ENCODE peak calls at places on chromosomes 7 and 10, in eight cellular contexts. Z is central memory CD4-positive, alpha-beta T cell; P is ureter; L is nephron progenitor cell; M is WTC11; D is Right ventricle myocardium inferior; R is fibroblast of pulmonary artery; K is stimulated activated naive CD8-positive, alpha-beta T cell treated with anti-CD3 and anti-CD28 coated beads, Interleukin-15, Interleukin-2, amounts not matched to agents 100 U/mL and 50 U/mL, for 24 hours. W is an unnamed sample.

GRCh38 chr10:61284222-61284890 is 168.8 kb downstream of the TMEM26 start:
- DNase-seq in Z (peak; percentile 12), P (no peak), L (peak; percentile 15), M (no peak), D (no peak), R (peak; percentile 79), K (no peak), W (no peak)

GRCh38 chr7:6648815-6649104 is 11.6 kb downstream of the ZNF316 start:
- DNase-seq in Z (no peak), P (no peak), L (no peak), M (no peak), D (no peak), R (no peak), K (no peak), W (no peak)

GRCh38 chr7:29607889-29608288 is 44.3 kb downstream of the PRR15 start:
- DNase-seq in Z (no peak), P (no peak), L (no peak), M (no peak), D (no peak), R (peak; percentile 37), K (no peak), W (no peak)

GRCh38 chr7:27125986-27126394 is 4.6 kb downstream of the HOXA4 start:
- DNase-seq in Z (no peak), P (no peak), L (no peak), M (no peak), D (no peak), R (no peak), K (no peak), W (no peak)

GRCh38 chr7:20164420-20165145 is 52.6 kb downstream of the MACC1 start:
- DNase-seq in Z (no peak), P (no peak), L (no peak), M (no peak), D (no peak), R (peak; percentile 66), K (no peak), W (no peak)

GRCh38 chr7:28625446-28625845 is 213.1 kb downstream of the CREB5 start:
- DNase-seq in Z (no peak), P (no peak), L (no peak), M (no peak), D (no peak), R (no peak), K (no peak), W (no peak)

GRCh38 chr10:30781571-30782542 is 152.3 kb upstream of the LYZL2 start:
- DNase-seq in Z (no peak), P (no peak), L (no peak), M (peak; percentile 20), D (no peak), R (no peak), K (no peak), W (no peak)

GRCh38 chr7:128963327-128963757 is 25.6 kb downstream of the IRF5 start:
- DNase-seq in Z (no peak), P (no peak), L (no peak), M (no peak), D (no peak), R (peak; percentile 3), K (peak; percentile 43), W (no peak)

GRCh38 chr10:2120781-2121180 is 383.5 kb upstream of the ADARB2 start:
- DNase-seq in Z (no peak), P (no peak), L (peak; percentile 31), M (no peak), D (no peak), R (no peak), K (no peak), W (no peak)

GRCh38 chr7:70156052-70156451 is 557.8 kb downstream of the AUTS2 start:
- DNase-seq in Z (no peak), P (no peak), L (no peak), M (no peak), D (no peak), R (no peak), K (no peak), W (no peak)

GRCh38 chr7:102927303-102927933 is 14.6 kb downstream of the LRRC17 start:
- DNase-seq in Z (no peak), P (no peak), L (no peak), M (no peak), D (no peak), R (peak; percentile 11), K (no peak), W (no peak)

GRCh38 chr7:116030626-116031276 is at the start of gene TFEC:
- DNase-seq in Z (no peak), P (no peak), L (no peak), M (no peak), D (no peak), R (peak; percentile 63), K (no peak), W (no peak)

GRCh38 chr10:81600185-81600584 is 274.8 kb upstream of the NRG3 start:
- DNase-seq in Z (no peak), P (no peak), L (no peak), M (no peak), D (no peak), R (peak; percentile 60), K (no peak), W (no peak)

GRCh38 chr7:117014673-117015133 is 61.4 kb downstream of the ST7 start:
- DNase-seq in Z (no peak), P (peak; percentile 52), L (peak; percentile 10), M (no peak), D (peak; percentile 73), R (peak; percentile 77), K (peak; percentile 40), W (peak; percentile 70)

GRCh38 chr7:155811560-155811894 is 736 bp downstream of the SHH start:
- DNase-seq in Z (no peak), P (no peak), L (no peak), M (no peak), D (no peak), R (no peak), K (no peak), W (no peak)

GRCh38 chr10:110208614-110209398 is 1.4 kb downstream of the MXI1 start:
- DNase-seq in Z (no peak), P (no peak), L (peak; percentile 28), M (no peak), D (peak; percentile 77), R (peak; percentile 45), K (peak; percentile 46), W (no peak)

GRCh38 chr7:129332354-129333056 is 101.7 kb upstream of the STRIP2 start:
- DNase-seq in Z (no peak), P (no peak), L (no peak), M (no peak), D (no peak), R (peak; percentile 56), K (no peak), W (no peak)

GRCh38 chr7:21108182-21108581 is 319.7 kb upstream of the SP4 start:
- DNase-seq in Z (no peak), P (no peak), L (no peak), M (no peak), D (no peak), R (no peak), K (no peak), W (no peak)